ENCODE peak calls at places on chromosome 1, in ten cellular contexts. P is GM23248; G is uterus; M is prostate gland; N is spleen; U is body of pancreas; W is CD8-positive, alpha-beta memory T cell; C is lower lobe of right lung; X is K562; D is aorta. T is an unnamed sample.

GRCh38 chr1:159171688-159172501 is 480 bp downstream of the CADM3 start:
- DNase-seq in P (no peak), G (no peak), M (no peak), N (peak; percentile 73), U (no peak), W (no peak), C (no peak), X (no peak), D (peak; percentile 51), T (no peak)

GRCh38 chr1:24027838-24028468 is 47.8 kb upstream of the SRSF10 start:
- DNase-seq in P (peak; percentile 73), G (no peak), M (no peak), N (no peak), U (no peak), W (peak; percentile 12), C (no peak), X (no peak), D (no peak), T (no peak)

GRCh38 chr1:9371391-9371935 is 78.8 kb downstream of the SPSB1 start:
- DNase-seq in P (peak; percentile 51), G (peak; percentile 85), M (peak; percentile 16), N (no peak), U (peak; percentile 39), W (no peak), C (no peak), X (no peak), D (peak; percentile 89), T (no peak)

GRCh38 chr1:36988741-36989193 is 45.5 kb downstream of the GRIK3 start:
- DNase-seq in P (no peak), G (no peak), M (no peak), N (no peak), U (no peak), W (no peak), C (no peak), X (no peak), D (no peak), T (no peak)

GRCh38 chr1:8356256-8357209 is 38.6 kb downstream of the SLC45A1 start:
- DNase-seq in P (no peak), G (no peak), M (no peak), N (no peak), U (no peak), W (no peak), C (no peak), X (no peak), D (peak; percentile 38), T (no peak)

GRCh38 chr1:161200992-161201827 is 957 bp upstream of the NDUFS2 start:
- DNase-seq in P (peak; percentile 86), G (peak; percentile 84), M (peak; percentile 18), N (peak; percentile 84), U (peak; percentile 55), W (no peak), C (no peak), X (no peak), D (peak; percentile 59), T (no peak)

GRCh38 chr1:248800459-248800858 is 25.3 kb downstream of the SH3BP5L start:
- DNase-seq in P (no peak), G (no peak), M (no peak), N (no peak), U (no peak), W (no peak), C (no peak), X (no peak), D (no peak), T (no peak)

GRCh38 chr1:228171221-228171891 is 5.8 kb downstream of the IBA57 start:
- DNase-seq in P (no peak), G (no peak), M (no peak), N (peak; percentile 68), U (no peak), W (no peak), C (peak; percentile 33), X (no peak), D (no peak), T (no peak)

DNA sequence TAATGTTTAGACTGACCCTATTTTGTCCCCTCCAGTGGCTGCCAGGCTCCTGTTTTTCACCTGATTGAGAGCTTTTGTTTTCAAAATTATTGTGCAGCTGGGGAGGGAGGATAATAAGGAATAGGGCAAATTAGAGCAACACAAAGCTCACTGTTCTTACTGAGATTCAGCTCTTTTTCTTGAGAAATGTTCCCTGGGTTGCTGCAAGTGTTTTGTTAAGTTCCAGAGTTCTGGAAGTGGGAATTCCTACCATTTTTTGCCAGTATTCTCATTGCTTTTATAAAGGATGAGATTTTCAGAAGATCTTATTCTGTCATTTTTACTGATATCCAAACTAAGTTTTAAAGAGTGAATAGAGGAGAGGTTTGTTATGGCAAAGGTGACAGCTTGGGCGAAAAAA is 417.7 kb downstream of the SIPA1L2 start:
- DNase-seq in P (no peak), G (no peak), M (no peak), N (no peak), U (no peak), W (no peak), C (no peak), X (no peak), D (no peak), T (no peak)
- H3K27ac ChIP-seq in P (no peak overlapping the region), G (no peak overlapping the region), M (no peak overlapping the region), N (no peak overlapping the region), U (no peak overlapping the region), W (no peak overlapping the region), C (no peak overlapping the region), X (no peak overlapping the region), D (no peak overlapping the region), T (no peak overlapping the region)

DNA sequence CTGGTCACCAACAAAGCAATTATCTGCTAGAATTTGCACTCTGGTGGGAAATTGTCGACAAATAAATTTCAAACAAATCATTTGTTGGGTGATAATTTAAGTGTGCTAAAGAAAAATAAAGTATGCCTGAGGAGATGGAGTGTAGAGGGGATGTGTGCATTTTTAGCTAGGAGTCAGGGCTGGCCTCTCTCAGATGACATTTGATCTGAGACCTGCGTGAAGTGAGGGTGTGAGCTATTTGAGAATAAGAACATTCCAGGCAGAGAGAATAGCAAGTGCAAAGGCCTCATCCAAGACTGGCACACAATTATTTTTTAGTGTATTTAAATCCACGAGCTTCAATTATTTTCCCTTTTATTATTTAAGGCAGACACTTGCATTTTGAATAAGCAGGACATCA is 19.7 kb upstream of the S1PR1 start:
- DNase-seq in P (no peak), G (no peak), M (no peak), N (no peak), U (no peak), W (no peak), C (no peak), X (no peak), D (no peak), T (no peak)
- H3K4me3 ChIP-seq in P (no peak overlapping the region), G (no peak overlapping the region), M (no peak overlapping the region), N (no peak overlapping the region), U (no peak overlapping the region), W (no peak overlapping the region), C (no peak overlapping the region), X (no peak overlapping the region), D (no peak overlapping the region), T (no peak overlapping the region)

GRCh38 chr1:83053446-83053845 is 945.5 kb downstream of the TTLL7 start:
- DNase-seq in P (peak; percentile 24), G (no peak), M (no peak), N (no peak), U (no peak), W (no peak), C (no peak), X (no peak), D (no peak), T (no peak)

GRCh38 chr1:83058327-83058726 is 940.6 kb downstream of the TTLL7 start:
- DNase-seq in P (no peak), G (no peak), M (no peak), N (no peak), U (no peak), W (no peak), C (no peak), X (no peak), D (no peak), T (no peak)

GRCh38 chr1:83060216-83060615 is 938.7 kb downstream of the TTLL7 start:
- DNase-seq in P (no peak), G (no peak), M (no peak), N (no peak), U (no peak), W (no peak), C (no peak), X (no peak), D (no peak), T (no peak)

GRCh38 chr1:83052865-83053264 is 946.1 kb downstream of the TTLL7 start:
- DNase-seq in P (no peak), G (no peak), M (no peak), N (no peak), U (no peak), W (no peak), C (no peak), X (no peak), D (no peak), T (no peak)

DNA sequence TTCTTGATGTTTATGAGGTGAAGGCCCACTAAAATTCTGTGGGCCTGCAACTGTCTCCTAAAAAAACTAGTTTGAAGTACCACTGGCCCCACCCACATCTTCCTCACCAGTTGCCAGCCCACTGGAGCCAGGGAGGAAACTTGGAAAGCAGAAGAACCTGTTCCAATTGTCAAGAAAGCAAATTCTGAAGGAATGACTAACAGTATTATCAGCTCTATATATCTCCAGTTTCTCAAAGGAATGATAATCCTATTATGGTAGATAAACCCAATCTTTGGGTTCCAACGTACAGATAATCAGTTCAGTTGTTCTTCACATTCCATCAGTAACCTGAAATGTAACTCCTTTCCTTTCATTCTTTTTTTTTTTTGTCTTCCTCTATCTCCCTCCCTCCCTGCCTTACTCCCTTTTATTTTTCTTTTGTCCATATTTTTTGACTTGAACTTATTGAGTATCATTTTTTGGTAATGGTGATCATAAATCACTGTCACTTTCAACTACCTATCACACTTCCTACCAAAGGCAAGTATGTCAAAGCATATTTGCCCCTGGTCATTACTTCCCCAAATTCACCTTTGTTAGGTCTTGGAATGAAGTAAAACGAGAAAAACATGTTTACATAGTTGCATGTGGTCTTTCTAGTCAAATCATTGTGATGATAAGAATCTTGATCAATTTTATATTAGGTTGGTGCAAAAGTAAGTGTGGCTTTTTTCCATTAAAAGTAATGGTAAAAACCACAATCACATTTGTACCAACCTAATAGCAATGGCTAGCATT is 943.4 kb downstream of the TTLL7 start:
- DNase-seq in P (no peak), G (no peak), M (peak; percentile 24), N (no peak), U (no peak), W (no peak), C (no peak), X (no peak), D (no peak), T (no peak)
- H3K9me3 ChIP-seq in P (no peaks in the 10 kb centered on the region), G (no peaks in the 10 kb centered on the region), M (no peaks in the 10 kb centered on the region), N (no peaks in the 10 kb centered on the region), U (no peaks in the 10 kb centered on the region), W (no peaks in the 10 kb centered on the region), C (peaks cover 5% of the 10 kb centered on the region), X (no peaks in the 10 kb centered on the region), D (no peaks in the 10 kb centered on the region), T (no peaks in the 10 kb centered on the region)

DNA sequence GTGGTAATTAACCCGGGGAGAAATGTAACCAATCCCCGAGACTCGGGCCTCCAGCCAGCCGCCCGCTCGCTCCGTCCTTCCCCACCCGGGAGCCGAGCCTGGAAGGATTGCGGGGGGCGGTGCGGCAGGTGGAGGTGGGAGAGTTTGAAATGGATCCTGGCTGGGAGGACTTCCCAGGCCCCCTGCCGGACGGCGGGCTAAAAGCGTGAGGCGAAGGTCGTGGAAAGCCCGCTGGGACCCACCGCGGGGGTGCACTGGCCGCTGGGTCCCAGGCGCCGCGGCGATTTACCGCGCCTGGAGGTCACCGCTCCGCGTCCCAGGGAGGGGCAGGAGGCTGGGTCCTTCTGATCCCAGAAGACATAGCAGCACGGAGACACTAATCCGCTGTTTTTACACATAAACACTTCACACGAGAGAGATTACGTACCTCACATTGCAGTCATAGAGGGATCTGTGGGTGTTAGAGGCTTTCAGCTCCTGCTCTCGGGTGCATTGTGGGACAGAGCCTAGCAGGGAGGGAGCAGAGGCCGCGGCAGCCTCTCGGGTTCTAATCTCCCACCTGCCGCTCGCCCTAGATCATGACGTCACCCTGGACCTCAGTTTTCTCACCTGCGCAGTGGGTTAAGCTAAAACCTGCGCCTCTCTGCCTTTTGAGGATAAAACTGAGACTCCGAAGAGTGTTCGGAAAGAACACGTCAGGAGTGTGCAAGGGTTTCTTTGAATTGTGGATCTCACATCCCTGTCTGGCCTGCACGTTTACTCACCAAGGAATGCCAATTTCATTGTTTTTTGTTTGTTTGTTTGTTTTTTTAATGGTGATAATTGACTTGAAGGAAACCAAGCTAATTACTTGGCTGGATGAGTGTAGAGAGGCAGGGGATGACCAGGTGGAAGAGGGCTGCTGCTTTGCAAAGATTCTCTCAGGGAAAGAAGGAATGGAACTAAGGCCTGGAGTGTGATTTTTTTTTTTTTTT is 17.1 kb upstream of the TMEM9 start:
- DNase-seq in P (peak; percentile 80), G (peak; percentile 34), M (no peak), N (peak; percentile 83), U (peak; percentile 69), W (peak; percentile 34), C (peak; percentile 58), X (peak; percentile 75), D (peak; percentile 62), T (peak; percentile 14)
- H3K27ac ChIP-seq in P (peak overlapping the region; percentile 70), G (peak overlapping the region; percentile 75), M (peak overlapping the region; percentile 88), N (peak overlapping the region; percentile 71), U (peak overlapping the region; percentile 99), W (peak overlapping the region; percentile 73), C (peak overlapping the region; percentile 92), X (peak overlapping the region; percentile 55), D (peak overlapping the region; percentile 54), T (peak overlapping the region; percentile 39)